ENCODE peak calls at places on chromosomes 13 and 19, in nine cellular contexts. Y, C, F, M, R, Z, T, W and N are unnamed samples.

GRCh38 chr13:36674337-36675212 is 755 bp downstream of the SERTM1 start:
- DNase-seq in W (no peak), T (no peak), Z (no peak), M (no peak), C (no peak), F (no peak), Y (no peak), R (no peak), N (no peak)

GRCh38 chr19:42010245-42011126 is 16.5 kb upstream of the ATP1A3 start:
- DNase-seq in Y (no peak), Z (no peak), M (no peak), C (no peak), F (no peak), W (peak), R (no peak), T (no peak), N (no peak)

GRCh38 chr13:113976711-113977684 is 3.1 kb upstream of the C13orf46 start:
- DNase-seq in T (peak), W (peak), F (no peak), M (no peak), R (no peak), Y (no peak), Z (no peak), C (no peak), N (no peak)

GRCh38 chr19:3825286-3825956 is 39.2 kb upstream of the MATK start:
- DNase-seq in F (no peak), Y (no peak), M (no peak), T (no peak), C (no peak), W (no peak), Z (no peak), R (no peak), N (no peak)

GRCh38 chr19:996051-996838 is 4.0 kb upstream of the GRIN3B start:
- DNase-seq in F (peak), T (peak), C (peak), R (no peak), W (peak), M (no peak), Z (no peak), Y (no peak), N (no peak)

GRCh38 chr13:62294210-62294609 is 878.6 kb upstream of the PCDH20 start:
- DNase-seq in Z (no peak), W (peak), M (no peak), F (no peak), C (no peak), T (no peak), Y (no peak), R (no peak), N (no peak)

GRCh38 chr13:59425211-59425721 is 738.5 kb downstream of the DIAPH3 start:
- DNase-seq in R (no peak), Z (no peak), T (no peak), W (peak), M (no peak), F (no peak), C (no peak), Y (no peak), N (no peak)

GRCh38 chr13:80214521-80214941 is 126.4 kb downstream of the SPRY2 start:
- DNase-seq in W (peak), M (no peak), F (no peak), R (no peak), Y (no peak), Z (no peak), C (no peak), T (no peak), N (no peak)

GRCh38 chr13:99382428-99383133 is 75.4 kb upstream of the GPR183 start:
- DNase-seq in F (no peak), R (no peak), Y (no peak), C (no peak), Z (no peak), W (no peak), M (no peak), T (no peak), N (peak)

GRCh38 chr13:46577656-46578589 is 25.0 kb downstream of the LRCH1 start:
- DNase-seq in C (no peak), Y (no peak), T (no peak), M (no peak), Z (no peak), R (no peak), F (no peak), W (peak), N (no peak)

GRCh38 chr19:41064974-41065569 is 23.2 kb upstream of the CYP2A13 start:
- DNase-seq in W (peak), F (no peak), Z (no peak), C (no peak), M (no peak), T (no peak), Y (no peak), R (no peak), N (no peak)

GRCh38 chr19:497861-498590 is 1.7 kb downstream of the MADCAM1 start:
- DNase-seq in Z (no peak), M (no peak), W (no peak), T (peak), F (no peak), Y (no peak), R (no peak), C (no peak), N (no peak)

GRCh38 chr13:96542986-96543385 is 451.3 kb downstream of the OXGR1 start:
- DNase-seq in Y (no peak), R (no peak), M (no peak), C (no peak), W (no peak), F (no peak), Z (no peak), T (no peak), N (no peak)

GRCh38 chr13:78185700-78186099 is 267.1 kb upstream of the EDNRB start:
- DNase-seq in Z (no peak), W (no peak), M (no peak), Y (no peak), C (no peak), R (no peak), F (no peak), T (no peak), N (no peak)

GRCh38 chr19:47124937-47125668 is 5.5 kb upstream of the SAE1 start:
- DNase-seq in W (peak), Y (no peak), C (peak), F (no peak), Z (no peak), R (no peak), T (no peak), M (no peak), N (no peak)

GRCh38 chr13:46278474-46278873 is 66.7 kb downstream of the LRRC63 start:
- DNase-seq in C (no peak), R (no peak), M (no peak), F (no peak), T (no peak), W (no peak), Y (no peak), Z (no peak), N (no peak)

GRCh38 chr19:18013621-18014111 is 5.7 kb downstream of the ARRDC2 start:
- DNase-seq in Y (no peak), R (no peak), C (no peak), M (peak), T (no peak), F (no peak), W (no peak), Z (peak), N (no peak)

GRCh38 chr19:18017275-18018083 is 9.5 kb downstream of the ARRDC2 start:
- DNase-seq in C (no peak), Y (no peak), M (no peak), T (no peak), F (no peak), Z (no peak), R (no peak), W (no peak), N (no peak)

GRCh38 chr19:18010149-18010548 is 2.2 kb downstream of the ARRDC2 start:
- DNase-seq in Y (no peak), R (no peak), W (no peak), C (no peak), Z (no peak), F (no peak), M (no peak), T (no peak), N (no peak)

GRCh38 chr19:18013210-18013609 is 5.2 kb downstream of the ARRDC2 start:
- DNase-seq in R (no peak), Y (no peak), C (no peak), Z (no peak), M (no peak), W (no peak), T (no peak), F (no peak), N (no peak)

DNA sequence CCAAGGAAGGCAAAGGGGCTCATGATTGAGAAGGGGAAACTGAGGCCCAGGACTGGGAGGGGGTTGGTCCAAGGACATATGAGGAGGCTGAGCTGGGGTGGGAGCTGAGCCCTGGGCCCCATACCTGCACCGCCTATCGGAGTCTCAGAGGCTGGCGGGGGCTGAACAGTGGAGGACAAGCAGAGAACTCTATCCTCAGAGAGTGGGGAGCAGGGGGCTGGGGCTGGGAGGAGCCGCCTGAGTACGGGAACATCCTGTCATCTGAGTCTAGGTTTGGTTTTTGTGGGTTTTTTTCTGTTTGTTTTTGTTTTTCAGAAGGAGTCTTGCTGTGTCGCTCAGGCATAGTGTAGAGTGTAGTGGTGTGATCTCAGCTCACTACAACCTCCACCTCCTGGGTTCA is 6.2 kb downstream of the ARRDC2 start:
- DNase-seq in R (no peak), Y (no peak), Z (no peak), C (no peak), F (no peak), M (no peak), W (no peak), T (no peak), N (no peak)
- H3K4me3 ChIP-seq in R (no peak), Y (no peak), Z (no peak), C (no peak), F (no peak), M (no peak), W (no peak), T (no peak), N (no peak)

DNA sequence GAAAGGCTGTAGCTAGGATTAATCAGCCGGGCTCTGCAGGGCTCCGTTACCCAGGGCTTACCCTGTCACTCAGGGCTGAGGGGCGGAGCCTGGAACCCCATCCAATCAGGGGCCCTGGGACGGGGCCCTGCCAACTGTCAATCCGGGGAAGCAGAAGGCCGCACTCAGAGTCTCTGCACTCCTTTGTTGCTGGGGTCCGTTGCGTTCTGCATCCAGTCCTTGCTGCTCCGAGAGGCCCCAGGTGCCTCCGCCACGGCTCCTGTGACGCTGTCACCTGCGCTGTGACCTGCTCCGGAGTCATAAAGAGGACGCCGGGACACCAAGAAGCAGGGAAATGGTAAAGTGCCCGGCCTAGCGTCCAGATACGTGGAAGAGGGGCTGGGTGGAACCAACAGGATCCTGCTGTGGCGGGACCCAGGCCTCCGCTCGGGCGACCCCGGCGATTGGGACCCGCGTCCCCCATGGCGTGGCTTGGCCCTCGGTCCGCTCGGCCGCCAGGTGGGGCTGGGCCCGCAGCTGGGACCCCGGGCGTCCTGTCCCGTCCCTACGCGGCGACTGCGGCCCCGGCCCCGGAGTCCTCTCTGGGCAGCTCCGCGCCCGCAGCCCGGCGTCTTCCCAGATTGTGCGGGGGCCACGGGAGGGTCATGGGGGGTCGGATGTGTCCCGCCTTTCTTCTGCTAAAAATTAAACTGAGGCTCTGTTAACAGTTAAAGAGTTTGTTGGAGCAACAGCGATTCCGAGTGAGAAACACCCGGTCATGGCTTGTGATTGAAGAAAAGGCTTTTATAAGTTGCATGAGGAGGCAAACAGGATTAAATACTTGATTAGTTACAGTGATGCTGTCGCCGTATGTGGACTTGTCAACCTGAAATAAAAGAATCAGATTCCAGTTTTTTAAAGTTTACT is at the start of gene ZNF491:
- DNase-seq in Z (peak), Y (peak), R (no peak), M (peak), T (peak), W (peak), C (peak), F (peak), N (peak)
- TF ChIP-seq POLR2A in Z (no peak), Y (no peak), R (peak), M (peak), T (peak), W (peak), C (peak), F (no peak), N (no peak)

GRCh38 chr19:34320277-34320676 is 44.7 kb upstream of the GPI start:
- DNase-seq in R (no peak), F (no peak), M (no peak), Z (no peak), W (no peak), Y (no peak), C (no peak), T (no peak), N (no peak)
- H3K27ac ChIP-seq in R (no peak), F (no peak), M (peak), Z (peak), W (no peak), Y (peak), C (no peak), T (no peak), N (no peak)

DNA sequence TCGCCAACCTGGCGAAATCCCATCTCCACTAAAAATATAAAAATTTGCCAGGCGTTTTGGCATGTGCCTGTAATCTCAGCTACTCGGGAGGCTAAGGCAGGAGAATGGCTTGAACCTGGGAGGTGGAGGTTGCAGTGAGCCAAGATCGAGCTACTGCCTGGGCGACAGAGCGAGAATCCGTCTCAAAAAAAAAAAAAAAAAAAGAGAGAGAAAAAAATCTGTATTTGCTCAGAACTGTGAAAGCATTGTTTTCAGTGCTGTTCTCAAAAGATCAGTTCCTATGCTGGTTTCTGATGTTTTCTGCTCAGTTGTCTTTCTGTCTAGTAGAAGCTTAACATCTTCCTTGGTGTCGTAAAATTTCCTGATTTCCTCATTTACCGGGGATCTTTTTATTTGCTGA is 2.5 kb downstream of the SF3A2 start:
- DNase-seq in F (no peak), C (no peak), Y (no peak), Z (no peak), M (no peak), W (no peak), R (no peak), T (no peak), N (no peak)
- H3K4me3 ChIP-seq in F (peak), C (no peak), Y (peak), Z (no peak), M (no peak), W (peak), R (peak), T (no peak), N (no peak)

GRCh38 chr13:82803341-82803740 is 1078.9 kb downstream of the SLITRK1 start:
- DNase-seq in T (no peak), W (no peak), F (no peak), Y (no peak), Z (no peak), R (no peak), M (no peak), C (no peak), N (no peak)

GRCh38 chr13:82797876-82798275 is 1084.4 kb downstream of the SLITRK1 start:
- DNase-seq in T (no peak), Z (no peak), F (no peak), C (no peak), Y (no peak), W (no peak), R (no peak), M (no peak), N (no peak)

GRCh38 chr13:82800391-82800790 is 1081.9 kb downstream of the SLITRK1 start:
- DNase-seq in W (no peak), M (no peak), F (no peak), T (no peak), Z (no peak), R (no peak), Y (no peak), C (no peak), N (no peak)

GRCh38 chr13:82802528-82802927 is 1079.7 kb downstream of the SLITRK1 start:
- DNase-seq in C (no peak), Z (no peak), F (no peak), Y (no peak), W (no peak), R (no peak), T (no peak), M (no peak), N (no peak)
- TF ChIP-seq POLR2A in C (no peak), Z (no peak), F (no peak), Y (no peak), W (no peak), R (no peak), T (no peak), M (no peak), N (no peak)

DNA sequence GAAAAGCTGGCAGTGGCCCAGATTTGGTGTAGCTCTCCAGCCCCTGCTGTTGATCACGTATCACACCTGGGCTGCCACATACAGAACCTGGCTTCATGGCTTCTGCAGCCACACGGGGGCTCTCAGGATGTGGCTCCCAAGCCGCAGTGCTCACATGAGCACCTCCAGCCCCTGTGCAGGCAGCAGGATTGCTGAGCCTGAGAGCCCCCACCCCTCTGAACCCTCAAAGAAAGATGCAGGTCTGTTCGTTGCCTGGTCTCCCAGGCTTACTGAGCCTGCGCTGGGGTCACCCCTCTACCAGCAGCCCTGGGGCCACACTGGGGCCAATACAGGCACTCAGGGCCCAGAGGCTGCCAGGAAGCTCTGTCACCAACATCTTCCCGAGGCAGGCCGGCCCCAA is 2.7 kb downstream of the PLEKHF1 start:
- DNase-seq in M (no peak), T (peak), R (no peak), C (no peak), Z (peak), Y (no peak), F (peak), W (no peak), N (no peak)
- H3K27ac ChIP-seq in M (peak), T (peak), R (peak), C (peak), Z (peak), Y (peak), F (peak), W (no peak), N (peak)